ENCODE peak calls at places on chromosome 10, in seven cellular contexts. One of them, this sample, is unnamed.

GRCh38 chr10:132634947-132635271 is 97.3 kb downstream of the INPP5A start:
- DNase-seq in body of pancreas: no peak
- DNase-seq in breast epithelium: no peak
- DNase-seq in NB4: no peak
- DNase-seq in esophagus squamous epithelium: no peak
- DNase-seq in HepG2: no peak
- DNase-seq in endothelial cell of umbilical vein: no peak
- DNase-seq in this sample: no peak

GRCh38 chr10:61974611-61975010 is 73.1 kb downstream of the ARID5B start:
- DNase-seq in body of pancreas: peak
- DNase-seq in endothelial cell of umbilical vein: peak
- DNase-seq in HepG2: no peak
- DNase-seq in NB4: no peak
- DNase-seq in breast epithelium: no peak
- DNase-seq in esophagus squamous epithelium: no peak
- DNase-seq in this sample: peak

GRCh38 chr10:17056781-17057191 is 72.8 kb downstream of the CUBN start:
- DNase-seq in breast epithelium: no peak
- DNase-seq in endothelial cell of umbilical vein: peak
- DNase-seq in HepG2: no peak
- DNase-seq in body of pancreas: no peak
- DNase-seq in NB4: no peak
- DNase-seq in esophagus squamous epithelium: no peak
- DNase-seq in this sample: no peak

GRCh38 chr10:17838080-17838634 is 29.0 kb downstream of the MRC1 start:
- DNase-seq in endothelial cell of umbilical vein: no peak
- DNase-seq in body of pancreas: no peak
- DNase-seq in esophagus squamous epithelium: no peak
- DNase-seq in NB4: no peak
- DNase-seq in HepG2: no peak
- DNase-seq in breast epithelium: no peak
- DNase-seq in this sample: no peak

GRCh38 chr10:60917331-60918280 is 26.4 kb downstream of the RHOBTB1 start:
- DNase-seq in esophagus squamous epithelium: no peak
- DNase-seq in NB4: no peak
- DNase-seq in HepG2: no peak
- DNase-seq in breast epithelium: no peak
- DNase-seq in endothelial cell of umbilical vein: no peak
- DNase-seq in body of pancreas: no peak
- DNase-seq in this sample: no peak

GRCh38 chr10:20740128-20740527 is 157.0 kb downstream of the NEBL start:
- DNase-seq in endothelial cell of umbilical vein: no peak
- DNase-seq in esophagus squamous epithelium: no peak
- DNase-seq in body of pancreas: no peak
- DNase-seq in breast epithelium: no peak
- DNase-seq in NB4: no peak
- DNase-seq in HepG2: no peak
- DNase-seq in this sample: no peak

GRCh38 chr10:132650611-132651250 is 113.1 kb downstream of the INPP5A start:
- DNase-seq in breast epithelium: no peak
- DNase-seq in NB4: no peak
- DNase-seq in HepG2: no peak
- DNase-seq in endothelial cell of umbilical vein: no peak
- DNase-seq in body of pancreas: no peak
- DNase-seq in esophagus squamous epithelium: no peak
- DNase-seq in this sample: no peak

GRCh38 chr10:34985823-34986222 is 104.3 kb downstream of the CUL2 start:
- DNase-seq in HepG2: peak
- DNase-seq in esophagus squamous epithelium: no peak
- DNase-seq in body of pancreas: no peak
- DNase-seq in endothelial cell of umbilical vein: no peak
- DNase-seq in NB4: peak
- DNase-seq in breast epithelium: no peak
- DNase-seq in this sample: no peak

GRCh38 chr10:541750-542371 is 147.6 kb downstream of the DIP2C start:
- DNase-seq in HepG2: no peak
- DNase-seq in body of pancreas: peak
- DNase-seq in NB4: no peak
- DNase-seq in endothelial cell of umbilical vein: no peak
- DNase-seq in breast epithelium: no peak
- DNase-seq in esophagus squamous epithelium: no peak
- DNase-seq in this sample: no peak

GRCh38 chr10:70602665-70603438 is at the start of gene PRF1:
- DNase-seq in HepG2: peak
- DNase-seq in esophagus squamous epithelium: no peak
- DNase-seq in endothelial cell of umbilical vein: no peak
- DNase-seq in body of pancreas: peak
- DNase-seq in breast epithelium: peak
- DNase-seq in NB4: peak
- DNase-seq in this sample: no peak

GRCh38 chr10:119198438-119198837 is 8.9 kb upstream of the GRK5 start:
- DNase-seq in body of pancreas: no peak
- DNase-seq in NB4: peak
- DNase-seq in endothelial cell of umbilical vein: no peak
- DNase-seq in breast epithelium: no peak
- DNase-seq in HepG2: no peak
- DNase-seq in esophagus squamous epithelium: no peak
- DNase-seq in this sample: no peak

GRCh38 chr10:118800920-118801319 is 46.1 kb upstream of the CACUL1 start:
- DNase-seq in breast epithelium: peak
- DNase-seq in endothelial cell of umbilical vein: peak
- DNase-seq in NB4: peak
- DNase-seq in HepG2: peak
- DNase-seq in esophagus squamous epithelium: no peak
- DNase-seq in body of pancreas: peak
- DNase-seq in this sample: peak

GRCh38 chr10:94683214-94684054 is at the start of gene CYP2C18:
- DNase-seq in body of pancreas: no peak
- DNase-seq in breast epithelium: no peak
- DNase-seq in endothelial cell of umbilical vein: no peak
- DNase-seq in NB4: no peak
- DNase-seq in HepG2: no peak
- DNase-seq in esophagus squamous epithelium: no peak
- DNase-seq in this sample: no peak

DNA sequence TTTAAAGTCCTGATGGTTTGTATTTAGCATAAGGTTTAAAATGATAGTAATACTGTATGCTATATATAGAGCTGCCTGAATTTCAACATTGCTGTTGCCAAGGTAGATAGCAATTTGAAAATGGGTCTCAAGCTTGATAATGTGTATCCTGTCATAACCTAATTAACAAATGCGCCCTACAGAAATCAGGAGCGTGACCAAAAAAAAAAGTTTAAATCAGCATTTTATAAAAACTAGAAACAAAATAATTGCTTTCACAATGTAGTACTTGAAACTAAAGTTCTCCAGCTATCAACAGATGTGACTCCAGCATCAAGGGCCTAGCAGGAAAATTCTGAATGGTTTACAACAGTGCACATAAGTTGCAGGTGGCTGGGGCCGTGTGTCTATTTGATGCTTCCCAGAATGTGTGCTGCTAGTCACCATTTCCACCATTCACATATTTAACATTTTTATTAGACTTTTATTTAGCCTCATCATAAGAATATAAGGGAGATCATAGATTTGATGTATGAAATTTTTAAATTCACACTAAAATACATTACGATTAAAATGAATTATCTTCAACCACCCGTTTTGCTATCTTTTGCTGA is 14.1 kb downstream of the FXYD4 start:
- DNase-seq in breast epithelium: no peak
- DNase-seq in body of pancreas: no peak
- DNase-seq in esophagus squamous epithelium: no peak
- DNase-seq in NB4: no peak
- DNase-seq in endothelial cell of umbilical vein: no peak
- DNase-seq in HepG2: no peak
- DNase-seq in this sample: no peak
- TF ChIP-seq POLR2A in breast epithelium: no peak
- TF ChIP-seq POLR2A in body of pancreas: no peak
- TF ChIP-seq POLR2A in esophagus squamous epithelium: no peak
- TF ChIP-seq POLR2A in NB4: no peak
- TF ChIP-seq POLR2A in endothelial cell of umbilical vein: no peak
- TF ChIP-seq POLR2A in HepG2: no peak
- TF ChIP-seq POLR2A in this sample: no peak

GRCh38 chr10:6069101-6069931 is 7.1 kb upstream of the IL2RA start:
- DNase-seq in esophagus squamous epithelium: no peak
- DNase-seq in NB4: peak
- DNase-seq in endothelial cell of umbilical vein: peak
- DNase-seq in HepG2: no peak
- DNase-seq in body of pancreas: no peak
- DNase-seq in breast epithelium: no peak
- DNase-seq in this sample: no peak
- H3K4me3 ChIP-seq in esophagus squamous epithelium: no peak
- H3K4me3 ChIP-seq in NB4: no peak
- H3K4me3 ChIP-seq in endothelial cell of umbilical vein: no peak
- H3K4me3 ChIP-seq in HepG2: no peak
- H3K4me3 ChIP-seq in body of pancreas: no peak
- H3K4me3 ChIP-seq in breast epithelium: no peak
- H3K4me3 ChIP-seq in this sample: no peak

DNA sequence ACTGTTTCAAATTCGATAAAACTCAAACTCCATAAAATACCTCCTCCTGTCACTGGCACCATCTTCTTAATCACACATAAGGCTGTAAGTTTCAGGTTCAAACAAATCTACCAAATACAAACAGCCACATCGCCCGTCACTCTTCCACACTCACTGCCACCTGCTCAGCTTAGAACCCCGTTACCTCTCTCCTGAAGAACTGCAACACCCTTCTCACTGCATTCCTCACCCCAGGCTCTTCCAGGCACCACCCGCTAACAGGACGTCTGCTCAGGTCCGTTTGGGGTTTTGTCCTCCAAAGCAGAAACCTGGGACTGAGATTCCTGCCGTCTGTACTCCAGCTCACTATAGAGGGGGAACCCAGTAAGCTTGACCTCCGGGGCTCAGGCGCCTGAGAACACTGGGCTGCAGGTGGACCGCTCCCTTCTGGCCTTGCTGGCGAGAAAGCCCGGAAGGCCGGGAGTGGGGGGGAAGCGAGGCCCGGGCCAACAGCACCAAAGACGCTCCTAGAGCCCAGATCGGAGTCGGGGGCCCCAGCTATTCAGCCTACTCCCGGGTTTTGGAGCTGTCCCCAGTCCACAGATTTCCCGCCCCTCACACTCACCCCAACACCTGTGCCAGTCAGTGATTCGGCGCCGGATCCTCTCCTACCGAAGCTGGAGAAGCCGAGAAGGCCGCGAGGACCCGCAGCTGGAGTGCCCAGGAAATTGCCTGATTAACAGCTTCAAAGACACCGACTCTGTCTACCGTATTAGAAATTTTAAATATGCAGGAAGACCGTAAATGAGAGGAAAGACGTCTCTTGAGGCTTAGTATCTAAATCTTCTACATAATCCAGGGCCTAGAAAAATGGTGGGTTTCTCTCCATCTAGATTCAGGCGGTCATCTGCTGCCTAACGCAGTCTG is at the start of gene AP3M1:
- DNase-seq in body of pancreas: peak
- DNase-seq in breast epithelium: peak
- DNase-seq in NB4: no peak
- DNase-seq in HepG2: no peak
- DNase-seq in esophagus squamous epithelium: peak
- DNase-seq in endothelial cell of umbilical vein: peak
- DNase-seq in this sample: peak
- TF ChIP-seq POLR2A in body of pancreas: peak
- TF ChIP-seq POLR2A in breast epithelium: no peak
- TF ChIP-seq POLR2A in NB4: no peak
- TF ChIP-seq POLR2A in HepG2: peak
- TF ChIP-seq POLR2A in esophagus squamous epithelium: no peak
- TF ChIP-seq POLR2A in endothelial cell of umbilical vein: no peak
- TF ChIP-seq POLR2A in this sample: no peak

GRCh38 chr10:4651404-4652037 is 174.5 kb upstream of the AKR1E2 start:
- DNase-seq in esophagus squamous epithelium: no peak
- DNase-seq in HepG2: no peak
- DNase-seq in endothelial cell of umbilical vein: no peak
- DNase-seq in NB4: no peak
- DNase-seq in body of pancreas: no peak
- DNase-seq in breast epithelium: no peak
- DNase-seq in this sample: no peak
- H3K4me3 ChIP-seq in esophagus squamous epithelium: no peak
- H3K4me3 ChIP-seq in HepG2: no peak
- H3K4me3 ChIP-seq in endothelial cell of umbilical vein: no peak
- H3K4me3 ChIP-seq in NB4: no peak
- H3K4me3 ChIP-seq in body of pancreas: no peak
- H3K4me3 ChIP-seq in breast epithelium: no peak
- H3K4me3 ChIP-seq in this sample: no peak

GRCh38 chr10:110268931-110269640 is 35.6 kb downstream of the SMNDC1 start:
- DNase-seq in breast epithelium: no peak
- DNase-seq in esophagus squamous epithelium: no peak
- DNase-seq in endothelial cell of umbilical vein: no peak
- DNase-seq in HepG2: no peak
- DNase-seq in body of pancreas: peak
- DNase-seq in NB4: no peak
- DNase-seq in this sample: no peak

GRCh38 chr10:110263164-110263563 is 41.6 kb downstream of the SMNDC1 start:
- DNase-seq in NB4: no peak
- DNase-seq in esophagus squamous epithelium: no peak
- DNase-seq in HepG2: no peak
- DNase-seq in breast epithelium: no peak
- DNase-seq in body of pancreas: no peak
- DNase-seq in endothelial cell of umbilical vein: no peak
- DNase-seq in this sample: no peak

GRCh38 chr10:110267246-110267645 is 37.5 kb downstream of the SMNDC1 start:
- DNase-seq in NB4: no peak
- DNase-seq in body of pancreas: no peak
- DNase-seq in HepG2: no peak
- DNase-seq in endothelial cell of umbilical vein: no peak
- DNase-seq in esophagus squamous epithelium: no peak
- DNase-seq in breast epithelium: no peak
- DNase-seq in this sample: no peak

GRCh38 chr10:110268442-110268841 is 36.3 kb downstream of the SMNDC1 start:
- DNase-seq in endothelial cell of umbilical vein: no peak
- DNase-seq in NB4: no peak
- DNase-seq in esophagus squamous epithelium: no peak
- DNase-seq in HepG2: no peak
- DNase-seq in breast epithelium: no peak
- DNase-seq in body of pancreas: peak
- DNase-seq in this sample: no peak

DNA sequence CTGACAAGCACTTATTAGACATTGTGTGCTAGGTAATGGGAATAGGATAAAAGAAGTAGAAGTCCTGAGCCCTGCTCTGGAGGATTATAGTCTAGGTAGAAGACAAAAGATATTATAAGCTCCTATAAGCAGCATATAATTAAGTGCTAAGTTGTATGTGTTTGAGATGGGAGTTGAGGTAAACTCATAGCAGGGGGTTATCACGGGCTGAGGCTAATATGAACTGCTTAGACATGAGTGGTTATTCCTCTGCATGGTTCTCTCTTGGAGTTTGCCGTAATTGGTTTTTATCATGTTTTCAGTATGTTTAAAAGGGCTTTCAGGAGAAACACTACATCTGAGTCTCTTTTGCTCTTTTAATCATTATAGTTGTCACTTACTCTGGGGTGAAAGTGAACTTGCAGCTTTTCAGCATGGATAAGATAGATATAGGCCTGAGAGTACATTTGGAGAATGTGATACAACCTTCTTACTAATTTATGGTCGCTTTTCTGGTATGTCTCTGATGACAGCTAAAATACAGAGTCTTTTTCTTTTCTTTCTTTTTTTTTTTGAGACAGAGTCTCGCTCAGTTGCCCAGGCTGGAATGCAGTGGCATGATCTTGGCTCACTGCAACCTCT is 39.0 kb downstream of the SMNDC1 start:
- DNase-seq in breast epithelium: no peak
- DNase-seq in esophagus squamous epithelium: no peak
- DNase-seq in HepG2: no peak
- DNase-seq in NB4: no peak
- DNase-seq in body of pancreas: no peak
- DNase-seq in endothelial cell of umbilical vein: no peak
- DNase-seq in this sample: no peak
- TF ChIP-seq POLR2A in breast epithelium: no peak
- TF ChIP-seq POLR2A in esophagus squamous epithelium: no peak
- TF ChIP-seq POLR2A in HepG2: no peak
- TF ChIP-seq POLR2A in NB4: no peak
- TF ChIP-seq POLR2A in body of pancreas: no peak
- TF ChIP-seq POLR2A in endothelial cell of umbilical vein: no peak
- TF ChIP-seq POLR2A in this sample: no peak